ENCODE peak calls at places on chromosome 6, in ten cellular contexts. M, P, R, G, B, H, N, E, D and U are unnamed samples.

GRCh38 chr6:165665384-165665672 is 2.3 kb upstream of the PDE10A start:
- DNase-seq in M (no peak), P (no peak), R (no peak), G (no peak), B (no peak), H (no peak), N (no peak), E (no peak), D (no peak), U (no peak)

GRCh38 chr6:77467038-77467437 is 3.7 kb upstream of the HTR1B start:
- DNase-seq in M (no peak), P (peak), R (no peak), G (no peak), B (no peak), H (peak), N (no peak), E (peak), D (no peak), U (no peak)

GRCh38 chr6:148566664-148567350 is 180.0 kb upstream of the UST start:
- DNase-seq in M (no peak), P (no peak), R (no peak), G (no peak), B (no peak), H (no peak), N (no peak), E (no peak), D (no peak), U (no peak)

GRCh38 chr6:16200231-16200941 is 38.0 kb upstream of the GMPR start:
- DNase-seq in M (no peak), P (peak), R (no peak), G (no peak), B (no peak), H (no peak), N (no peak), E (peak), D (no peak), U (peak)

GRCh38 chr6:17710331-17710730 is 3.6 kb upstream of the NUP153 start:
- DNase-seq in M (peak), P (no peak), R (peak), G (no peak), B (no peak), H (peak), N (no peak), E (peak), D (peak), U (no peak)

GRCh38 chr6:139605350-139605749 is 230.9 kb upstream of the CITED2 start:
- DNase-seq in M (peak), P (peak), R (peak), G (no peak), B (no peak), H (peak), N (no peak), E (peak), D (peak), U (no peak)

GRCh38 chr6:3884007-3884745 is 35.0 kb downstream of the FAM50B start:
- DNase-seq in M (peak), P (peak), R (peak), G (no peak), B (no peak), H (peak), N (no peak), E (peak), D (peak), U (no peak)

GRCh38 chr6:75611702-75612375 is 10.2 kb downstream of the SENP6 start:
- DNase-seq in M (no peak), P (no peak), R (peak), G (peak), B (no peak), H (peak), N (no peak), E (no peak), D (no peak), U (no peak)

GRCh38 chr6:3294921-3295871 is 36.4 kb downstream of the PSMG4 start:
- DNase-seq in M (no peak), P (no peak), R (no peak), G (no peak), B (no peak), H (no peak), N (no peak), E (no peak), D (no peak), U (no peak)

GRCh38 chr6:26016326-26017275 is 54.0 kb downstream of the TRIM38 start:
- DNase-seq in M (peak), P (peak), R (no peak), G (no peak), B (no peak), H (peak), N (no peak), E (peak), D (no peak), U (no peak)

GRCh38 chr6:17149581-17149980 is 47.7 kb downstream of the STMND1 start:
- DNase-seq in M (no peak), P (no peak), R (no peak), G (no peak), B (no peak), H (no peak), N (no peak), E (no peak), D (no peak), U (no peak)

GRCh38 chr6:113693866-113694265 is 163.3 kb upstream of the MARCKS start:
- DNase-seq in M (no peak), P (no peak), R (peak), G (no peak), B (no peak), H (no peak), N (no peak), E (no peak), D (no peak), U (no peak)

GRCh38 chr6:45514454-45514853 is 136.7 kb upstream of the SUPT3H start:
- DNase-seq in M (no peak), P (peak), R (no peak), G (no peak), B (no peak), H (no peak), N (peak), E (peak), D (no peak), U (no peak)

GRCh38 chr6:16059496-16059895 is 69.4 kb upstream of the MYLIP start:
- DNase-seq in M (no peak), P (no peak), R (no peak), G (no peak), B (no peak), H (no peak), N (no peak), E (no peak), D (no peak), U (no peak)

GRCh38 chr6:141483561-141484061 is 649.1 kb upstream of the GJE1 start:
- DNase-seq in M (peak), P (peak), R (peak), G (peak), B (no peak), H (peak), N (peak), E (peak), D (peak), U (no peak)

GRCh38 chr6:146635174-146635573 is 36.4 kb downstream of the ADGB start:
- DNase-seq in M (no peak), P (no peak), R (no peak), G (no peak), B (no peak), H (no peak), N (no peak), E (no peak), D (no peak), U (no peak)

GRCh38 chr6:113291751-113292445 is 565.2 kb upstream of the MARCKS start:
- DNase-seq in M (no peak), P (peak), R (peak), G (no peak), B (no peak), H (peak), N (no peak), E (peak), D (peak), U (no peak)

GRCh38 chr6:42136508-42137191 is 5.8 kb downstream of the C6orf132 start:
- DNase-seq in M (peak), P (peak), R (peak), G (no peak), B (no peak), H (peak), N (no peak), E (peak), D (peak), U (no peak)

GRCh38 chr6:20789162-20789561 is 254.9 kb downstream of the CDKAL1 start:
- DNase-seq in M (no peak), P (peak), R (peak), G (no peak), B (no peak), H (no peak), N (no peak), E (peak), D (peak), U (no peak)

DNA sequence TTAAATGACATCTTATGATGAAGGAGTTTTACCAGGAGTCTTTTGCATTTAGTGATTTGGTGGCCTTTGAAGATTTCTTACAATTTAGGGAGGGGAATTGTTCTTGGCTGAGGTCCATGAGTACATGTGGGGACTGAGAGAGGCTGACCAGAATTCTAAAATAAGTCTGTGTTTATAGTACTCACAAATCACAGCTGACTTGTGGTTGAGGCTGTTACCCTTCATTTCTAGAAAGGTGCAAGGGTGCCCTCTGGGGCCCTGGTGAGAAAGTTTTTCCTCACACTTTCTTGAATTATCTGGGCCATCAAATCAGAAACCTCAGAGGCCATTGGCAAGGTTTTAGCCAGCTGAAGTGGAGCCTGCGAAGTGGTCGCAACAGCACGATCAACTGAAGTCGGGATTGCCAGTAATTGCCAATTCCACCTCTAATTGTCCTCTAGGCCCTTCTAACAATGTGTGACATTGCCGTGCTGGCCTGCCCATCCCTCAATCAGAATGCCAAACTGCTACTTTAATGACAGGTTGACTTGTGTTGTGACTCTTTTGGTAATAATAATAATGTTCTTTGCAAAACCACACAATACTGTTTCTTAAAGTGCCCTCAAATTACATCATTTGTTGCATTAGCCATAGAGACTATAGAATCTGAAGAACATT is 221.6 kb downstream of the OGFRL1 start:
- DNase-seq in M (peak), P (peak), R (peak), G (no peak), B (peak), H (peak), N (peak), E (peak), D (peak), U (peak)
- TF ChIP-seq CTCF in M (peak), P (peak), R (peak), G (no peak), B (peak), H (peak), N (peak), E (peak), D (peak), U (peak)

GRCh38 chr6:143038845-143039244 is 21.8 kb upstream of the AIG1 start:
- DNase-seq in M (no peak), P (no peak), R (no peak), G (no peak), B (no peak), H (no peak), N (no peak), E (no peak), D (no peak), U (no peak)
- TF ChIP-seq CTCF in M (no peak), P (no peak), R (peak), G (peak), B (no peak), H (no peak), N (no peak), E (no peak), D (no peak), U (no peak)

DNA sequence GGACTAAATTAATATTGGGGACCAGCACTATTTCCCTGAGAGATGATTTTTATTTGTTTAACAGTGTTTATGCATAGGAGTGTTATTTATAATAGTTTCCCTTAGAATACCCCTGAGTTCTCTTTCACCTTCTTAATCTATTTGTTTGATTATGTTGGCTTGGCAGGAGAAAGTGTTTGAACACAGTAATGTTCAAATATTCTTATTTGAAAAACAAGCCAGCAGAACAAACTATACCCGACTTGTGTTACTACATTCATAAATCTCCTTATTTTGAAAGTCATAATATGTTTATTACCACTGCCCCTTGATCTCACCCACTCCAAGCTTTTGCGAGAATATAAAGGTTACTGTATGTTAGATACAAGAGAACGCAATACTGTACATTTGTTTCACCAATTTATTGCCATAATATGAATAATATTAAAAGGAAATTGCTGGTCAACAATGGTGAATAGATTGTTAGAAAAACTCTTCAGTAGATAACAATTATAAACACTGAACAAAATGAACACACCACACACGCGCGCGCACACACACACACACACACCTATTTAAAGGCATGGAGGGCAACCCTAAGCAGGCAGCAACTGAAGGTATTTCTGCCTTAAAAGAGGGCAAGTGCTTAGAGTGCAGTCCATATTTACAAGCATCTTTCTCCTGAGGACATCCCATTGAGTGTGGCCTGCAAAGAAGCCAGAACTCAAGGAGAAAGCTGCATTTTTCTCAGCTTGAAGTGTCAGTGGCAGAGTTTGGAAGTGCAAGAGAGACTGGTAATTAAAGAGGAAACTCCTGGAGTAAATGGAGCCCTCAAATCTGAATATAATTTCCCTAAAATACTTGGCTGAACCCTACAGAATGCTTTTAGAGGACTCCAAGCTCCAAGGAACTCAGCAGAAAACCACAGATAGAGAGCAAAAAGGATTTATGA is 279.4 kb upstream of the MAN1A1 start:
- DNase-seq in M (no peak), P (no peak), R (peak), G (no peak), B (no peak), H (no peak), N (no peak), E (no peak), D (no peak), U (no peak)
- TF ChIP-seq CTCF in M (no peak), P (no peak), R (peak), G (no peak), B (no peak), H (peak), N (no peak), E (peak), D (no peak), U (no peak)

GRCh38 chr6:50030777-50031562 is 9.2 kb upstream of the DEFB110 start:
- DNase-seq in M (no peak), P (no peak), R (no peak), G (no peak), B (no peak), H (no peak), N (no peak), E (no peak), D (no peak), U (no peak)
- TF ChIP-seq CTCF in M (no peak), P (peak), R (no peak), G (no peak), B (no peak), H (no peak), N (no peak), E (no peak), D (peak), U (peak)

GRCh38 chr6:90574610-90575009 is 12.3 kb downstream of the MAP3K7 start:
- DNase-seq in M (peak), P (peak), R (peak), G (no peak), B (no peak), H (peak), N (no peak), E (peak), D (no peak), U (no peak)
- TF ChIP-seq CTCF in M (peak), P (peak), R (no peak), G (no peak), B (no peak), H (no peak), N (no peak), E (peak), D (no peak), U (peak)

GRCh38 chr6:159473435-159473834 is 219.6 kb downstream of the SOD2 start:
- DNase-seq in M (no peak), P (no peak), R (no peak), G (no peak), B (no peak), H (no peak), N (no peak), E (no peak), D (no peak), U (no peak)

GRCh38 chr6:159467473-159468041 is 225.5 kb downstream of the SOD2 start:
- DNase-seq in M (peak), P (no peak), R (no peak), G (no peak), B (no peak), H (no peak), N (no peak), E (no peak), D (no peak), U (no peak)

GRCh38 chr6:159466934-159467333 is 226.1 kb downstream of the SOD2 start:
- DNase-seq in M (no peak), P (no peak), R (no peak), G (no peak), B (no peak), H (no peak), N (no peak), E (no peak), D (no peak), U (no peak)

GRCh38 chr6:159470400-159470799 is 222.6 kb downstream of the SOD2 start:
- DNase-seq in M (no peak), P (no peak), R (no peak), G (no peak), B (no peak), H (no peak), N (no peak), E (no peak), D (no peak), U (no peak)

DNA sequence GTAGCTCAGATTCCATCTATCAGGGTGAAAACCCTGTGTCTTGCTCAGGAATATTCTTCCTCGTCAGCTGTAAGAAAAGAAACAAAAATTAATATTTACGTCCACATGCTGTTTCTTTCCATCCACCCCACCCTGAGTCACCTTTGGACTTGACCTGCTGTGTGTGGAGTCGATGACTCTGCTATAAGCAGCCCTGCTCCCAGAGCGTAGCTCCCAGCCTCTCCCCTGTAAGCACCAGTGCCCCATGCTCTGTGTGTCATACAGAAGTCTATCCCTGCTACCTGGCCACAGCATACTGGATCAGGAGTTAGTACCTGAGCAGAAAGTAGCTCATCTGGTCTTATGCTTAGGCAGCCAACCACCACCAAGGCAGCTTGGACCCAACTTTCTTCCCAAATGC is 223.6 kb downstream of the SOD2 start:
- DNase-seq in M (no peak), P (no peak), R (no peak), G (no peak), B (no peak), H (no peak), N (no peak), E (no peak), D (no peak), U (no peak)
- TF ChIP-seq CTCF in M (no peak), P (no peak), R (no peak), G (no peak), B (no peak), H (no peak), N (no peak), E (no peak), D (no peak), U (no peak)

GRCh38 chr6:6712258-6712978 is 123.9 kb downstream of the LY86 start:
- DNase-seq in M (no peak), P (peak), R (peak), G (no peak), B (no peak), H (peak), N (no peak), E (peak), D (peak), U (no peak)
- TF ChIP-seq CTCF in M (no peak), P (no peak), R (no peak), G (no peak), B (no peak), H (no peak), N (no peak), E (no peak), D (no peak), U (no peak)

DNA sequence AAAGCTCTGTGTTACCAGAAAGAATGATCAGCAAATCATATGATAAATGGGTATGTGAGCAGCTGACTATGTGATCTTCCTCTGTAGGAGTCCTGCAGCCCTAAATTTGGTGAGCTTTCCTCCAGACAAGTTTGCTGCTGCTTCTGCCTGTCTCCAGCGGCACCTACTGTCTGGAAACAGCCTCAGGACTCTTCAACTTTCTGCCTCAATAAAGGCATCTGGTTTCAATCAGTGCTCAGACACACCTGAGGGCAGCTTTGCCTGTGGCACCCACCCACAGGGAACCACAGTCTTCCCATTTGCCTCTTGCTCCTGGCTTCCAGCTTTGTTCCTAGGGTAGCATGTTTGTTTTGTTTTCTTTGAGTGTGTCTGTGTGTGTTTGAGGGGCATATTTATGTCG is 727.9 kb upstream of the MAN1A1 start:
- DNase-seq in M (no peak), P (peak), R (peak), G (no peak), B (no peak), H (peak), N (no peak), E (peak), D (no peak), U (no peak)
- TF ChIP-seq CTCF in M (no peak), P (peak), R (no peak), G (no peak), B (no peak), H (no peak), N (no peak), E (no peak), D (no peak), U (no peak)

DNA sequence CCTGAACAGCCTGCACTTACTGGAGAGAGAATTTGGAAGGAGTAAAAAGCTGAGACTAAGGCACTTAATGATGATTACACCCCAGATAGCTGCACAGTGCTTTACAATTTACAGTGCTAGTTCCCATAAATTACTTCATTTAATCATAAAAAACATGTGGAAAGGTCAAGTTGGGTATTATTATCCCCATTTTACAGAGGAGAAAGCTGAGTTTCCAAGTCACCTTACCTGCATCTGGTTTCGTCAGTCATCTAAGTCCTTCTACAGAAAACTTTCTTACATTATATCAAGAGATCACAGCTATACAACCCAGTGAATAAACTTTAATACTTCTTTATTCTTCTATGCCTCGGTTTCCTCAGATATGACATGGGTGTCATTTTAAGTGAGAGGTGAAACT is 3.3 kb downstream of the PTPRK start:
- DNase-seq in M (no peak), P (no peak), R (no peak), G (no peak), B (no peak), H (no peak), N (no peak), E (no peak), D (no peak), U (no peak)
- TF ChIP-seq CTCF in M (no peak), P (no peak), R (no peak), G (no peak), B (no peak), H (no peak), N (no peak), E (no peak), D (no peak), U (no peak)